ENCODE peak calls at places on chromosome 4, in ten cellular contexts. N is IMR-90; Q is gastrocnemius medialis; Y is bronchial epithelial cell; S is effector memory CD8-positive, alpha-beta T cell; I is naive thymus-derived CD8-positive, alpha-beta T cell; D is right lobe of liver; B is ureter; M is NCI-H1694; P is activated CD4-positive, CD25-positive, alpha-beta regulatory T cell treated with anti-CD3 and anti-CD28 coated beads, Interleukin-2, amount 50 U/mL, for 72 hours. X is an unnamed sample.

GRCh38 chr4:158930573-158930972 is 161.7 kb downstream of the FNIP2 start:
- DNase-seq in M (no peak), Q (no peak), Y (peak; percentile 29), B (no peak), I (no peak), P (no peak), D (no peak), N (no peak), S (no peak), X (no peak)

GRCh38 chr4:10173754-10174749 is 57.5 kb upstream of the WDR1 start:
- DNase-seq in Y (peak; percentile 40), D (peak; percentile 71), M (no peak), S (no peak), B (peak; percentile 73), N (no peak), I (no peak), Q (peak; percentile 85), P (no peak), X (no peak)

GRCh38 chr4:10099521-10100325 is 16.9 kb downstream of the WDR1 start:
- DNase-seq in D (no peak), Y (no peak), S (no peak), P (no peak), I (no peak), Q (no peak), N (no peak), M (no peak), B (no peak), X (no peak)

GRCh38 chr4:140839396-140839795 is 83.2 kb upstream of the TBC1D9 start:
- DNase-seq in Y (no peak), P (no peak), D (no peak), N (no peak), S (no peak), B (no peak), I (no peak), Q (no peak), M (no peak), X (no peak)

GRCh38 chr4:10023050-10023419 is 1.7 kb upstream of the SLC2A9 start:
- DNase-seq in Q (no peak), I (no peak), S (no peak), Y (no peak), D (no peak), B (no peak), M (no peak), N (no peak), P (no peak), X (no peak)

GRCh38 chr4:90841676-90842075 is 714.5 kb downstream of the CCSER1 start:
- DNase-seq in M (no peak), B (no peak), P (no peak), Y (peak; percentile 62), Q (no peak), I (no peak), S (no peak), N (no peak), D (no peak), X (no peak)

GRCh38 chr4:142427456-142427855 is 418.6 kb downstream of the INPP4B start:
- DNase-seq in Q (no peak), D (no peak), M (no peak), I (no peak), N (no peak), P (no peak), B (no peak), Y (no peak), S (no peak), X (no peak)

GRCh38 chr4:141642711-141643110 is 6.3 kb downstream of the IL15 start:
- DNase-seq in S (no peak), N (no peak), Y (peak; percentile 84), D (no peak), B (no peak), P (no peak), Q (no peak), M (no peak), I (no peak), X (no peak)

GRCh38 chr4:185921583-185922555 is 109.9 kb upstream of the SORBS2 start:
- DNase-seq in M (no peak), P (no peak), Y (peak; percentile 21), S (no peak), Q (no peak), D (no peak), I (no peak), N (no peak), B (no peak), X (no peak)